ENCODE peak calls at places on chromosomes 3 and 15, in nine cellular contexts. One of them, this sample, is unnamed.

GRCh38 chr3:69323941-69324340 is 61.9 kb downstream of the FRMD4B start:
- DNase-seq in upper lobe of right lung: no peak
- DNase-seq in NCI-H2081: no peak
- DNase-seq in coronary artery: no peak
- DNase-seq in GM13976: no peak
- DNase-seq in head of caudate nucleus: no peak
- DNase-seq in AG20443: no peak
- DNase-seq in DMS79 treated with DMSO at 0.1 percent for 48 hours: no peak
- DNase-seq in testis: no peak
- DNase-seq in this sample: no peak

GRCh38 chr15:100093211-100094126 is 248.3 kb downstream of the ADAMTS17 start:
- DNase-seq in testis: no peak
- DNase-seq in DMS79 treated with DMSO at 0.1 percent for 48 hours: no peak
- DNase-seq in upper lobe of right lung: no peak
- DNase-seq in NCI-H2081: no peak
- DNase-seq in coronary artery: peak
- DNase-seq in AG20443: no peak
- DNase-seq in head of caudate nucleus: no peak
- DNase-seq in GM13976: no peak
- DNase-seq in this sample: no peak

GRCh38 chr3:134517796-134518195 is 31.9 kb downstream of the CEP63 start:
- DNase-seq in upper lobe of right lung: no peak
- DNase-seq in NCI-H2081: no peak
- DNase-seq in head of caudate nucleus: no peak
- DNase-seq in coronary artery: no peak
- DNase-seq in AG20443: peak
- DNase-seq in testis: no peak
- DNase-seq in GM13976: no peak
- DNase-seq in DMS79 treated with DMSO at 0.1 percent for 48 hours: no peak
- DNase-seq in this sample: no peak

GRCh38 chr3:166510382-166510781 is 673.2 kb upstream of the BCHE start:
- DNase-seq in NCI-H2081: no peak
- DNase-seq in coronary artery: no peak
- DNase-seq in AG20443: no peak
- DNase-seq in upper lobe of right lung: no peak
- DNase-seq in head of caudate nucleus: no peak
- DNase-seq in DMS79 treated with DMSO at 0.1 percent for 48 hours: no peak
- DNase-seq in testis: no peak
- DNase-seq in GM13976: no peak
- DNase-seq in this sample: no peak

GRCh38 chr3:73546961-73547360 is 77.8 kb downstream of the PDZRN3 start:
- DNase-seq in head of caudate nucleus: no peak
- DNase-seq in coronary artery: no peak
- DNase-seq in testis: no peak
- DNase-seq in NCI-H2081: no peak
- DNase-seq in upper lobe of right lung: no peak
- DNase-seq in AG20443: peak
- DNase-seq in DMS79 treated with DMSO at 0.1 percent for 48 hours: no peak
- DNase-seq in GM13976: no peak
- DNase-seq in this sample: peak

GRCh38 chr15:39235084-39235795 is 345.6 kb upstream of the THBS1 start:
- DNase-seq in testis: no peak
- DNase-seq in DMS79 treated with DMSO at 0.1 percent for 48 hours: no peak
- DNase-seq in head of caudate nucleus: no peak
- DNase-seq in NCI-H2081: no peak
- DNase-seq in GM13976: no peak
- DNase-seq in AG20443: peak
- DNase-seq in upper lobe of right lung: no peak
- DNase-seq in coronary artery: no peak
- DNase-seq in this sample: no peak

GRCh38 chr15:48974865-48975264 is 11.1 kb upstream of the SHC4 start:
- DNase-seq in coronary artery: no peak
- DNase-seq in AG20443: no peak
- DNase-seq in head of caudate nucleus: no peak
- DNase-seq in DMS79 treated with DMSO at 0.1 percent for 48 hours: no peak
- DNase-seq in NCI-H2081: no peak
- DNase-seq in GM13976: no peak
- DNase-seq in testis: no peak
- DNase-seq in upper lobe of right lung: no peak
- DNase-seq in this sample: no peak

GRCh38 chr3:140298569-140299070 is 363.6 kb downstream of the CLSTN2 start:
- DNase-seq in coronary artery: no peak
- DNase-seq in upper lobe of right lung: no peak
- DNase-seq in GM13976: no peak
- DNase-seq in head of caudate nucleus: no peak
- DNase-seq in testis: no peak
- DNase-seq in NCI-H2081: no peak
- DNase-seq in AG20443: no peak
- DNase-seq in DMS79 treated with DMSO at 0.1 percent for 48 hours: no peak
- DNase-seq in this sample: no peak

GRCh38 chr15:96220657-96221056 is 109.8 kb upstream of the NR2F2 start:
- DNase-seq in DMS79 treated with DMSO at 0.1 percent for 48 hours: no peak
- DNase-seq in GM13976: no peak
- DNase-seq in testis: no peak
- DNase-seq in NCI-H2081: no peak
- DNase-seq in head of caudate nucleus: no peak
- DNase-seq in coronary artery: no peak
- DNase-seq in upper lobe of right lung: no peak
- DNase-seq in AG20443: no peak
- DNase-seq in this sample: no peak

GRCh38 chr15:90829942-90830440 is 38.4 kb upstream of the FURIN start:
- DNase-seq in testis: no peak
- DNase-seq in GM13976: peak
- DNase-seq in DMS79 treated with DMSO at 0.1 percent for 48 hours: no peak
- DNase-seq in AG20443: no peak
- DNase-seq in coronary artery: no peak
- DNase-seq in head of caudate nucleus: peak
- DNase-seq in upper lobe of right lung: peak
- DNase-seq in NCI-H2081: no peak
- DNase-seq in this sample: no peak

GRCh38 chr3:188315563-188315962 is 161.6 kb downstream of the LPP start:
- DNase-seq in NCI-H2081: no peak
- DNase-seq in AG20443: no peak
- DNase-seq in GM13976: no peak
- DNase-seq in testis: no peak
- DNase-seq in coronary artery: no peak
- DNase-seq in upper lobe of right lung: no peak
- DNase-seq in head of caudate nucleus: no peak
- DNase-seq in DMS79 treated with DMSO at 0.1 percent for 48 hours: no peak
- DNase-seq in this sample: no peak

GRCh38 chr15:70355275-70355795 is 257.6 kb upstream of the TLE3 start:
- DNase-seq in NCI-H2081: no peak
- DNase-seq in coronary artery: peak
- DNase-seq in head of caudate nucleus: no peak
- DNase-seq in testis: no peak
- DNase-seq in upper lobe of right lung: peak
- DNase-seq in AG20443: peak
- DNase-seq in DMS79 treated with DMSO at 0.1 percent for 48 hours: no peak
- DNase-seq in GM13976: no peak
- DNase-seq in this sample: no peak

GRCh38 chr3:152272771-152273242 is 4.1 kb downstream of the MBNL1 start:
- DNase-seq in GM13976: no peak
- DNase-seq in NCI-H2081: no peak
- DNase-seq in head of caudate nucleus: no peak
- DNase-seq in coronary artery: no peak
- DNase-seq in DMS79 treated with DMSO at 0.1 percent for 48 hours: no peak
- DNase-seq in AG20443: peak
- DNase-seq in upper lobe of right lung: no peak
- DNase-seq in testis: no peak
- DNase-seq in this sample: no peak

GRCh38 chr15:45522931-45523331 is 376 bp upstream of the SLC30A4 start:
- DNase-seq in upper lobe of right lung: no peak
- DNase-seq in GM13976: peak
- DNase-seq in DMS79 treated with DMSO at 0.1 percent for 48 hours: no peak
- DNase-seq in AG20443: no peak
- DNase-seq in head of caudate nucleus: no peak
- DNase-seq in testis: no peak
- DNase-seq in NCI-H2081: peak
- DNase-seq in coronary artery: peak
- DNase-seq in this sample: peak

GRCh38 chr15:51499379-51499976 is 123.1 kb downstream of the DMXL2 start:
- DNase-seq in coronary artery: no peak
- DNase-seq in DMS79 treated with DMSO at 0.1 percent for 48 hours: no peak
- DNase-seq in AG20443: peak
- DNase-seq in head of caudate nucleus: no peak
- DNase-seq in upper lobe of right lung: no peak
- DNase-seq in NCI-H2081: peak
- DNase-seq in GM13976: peak
- DNase-seq in testis: no peak
- DNase-seq in this sample: peak

GRCh38 chr15:40190591-40190990 is 29.7 kb downstream of the BUB1B start:
- DNase-seq in NCI-H2081: no peak
- DNase-seq in AG20443: peak
- DNase-seq in coronary artery: no peak
- DNase-seq in head of caudate nucleus: no peak
- DNase-seq in GM13976: no peak
- DNase-seq in upper lobe of right lung: no peak
- DNase-seq in testis: no peak
- DNase-seq in DMS79 treated with DMSO at 0.1 percent for 48 hours: no peak
- DNase-seq in this sample: peak

GRCh38 chr3:31481697-31482096 is 51.0 kb upstream of the STT3B start:
- DNase-seq in AG20443: no peak
- DNase-seq in NCI-H2081: no peak
- DNase-seq in upper lobe of right lung: no peak
- DNase-seq in testis: no peak
- DNase-seq in GM13976: no peak
- DNase-seq in DMS79 treated with DMSO at 0.1 percent for 48 hours: no peak
- DNase-seq in coronary artery: no peak
- DNase-seq in head of caudate nucleus: no peak
- DNase-seq in this sample: no peak

GRCh38 chr3:10852031-10852795 is 36.2 kb downstream of the SLC6A11 start:
- DNase-seq in DMS79 treated with DMSO at 0.1 percent for 48 hours: no peak
- DNase-seq in upper lobe of right lung: no peak
- DNase-seq in coronary artery: no peak
- DNase-seq in head of caudate nucleus: peak
- DNase-seq in AG20443: no peak
- DNase-seq in NCI-H2081: no peak
- DNase-seq in testis: no peak
- DNase-seq in GM13976: no peak
- DNase-seq in this sample: no peak

GRCh38 chr3:183555541-183556081 is at the start of gene KLHL6:
- DNase-seq in coronary artery: no peak
- DNase-seq in AG20443: no peak
- DNase-seq in NCI-H2081: no peak
- DNase-seq in GM13976: peak
- DNase-seq in upper lobe of right lung: peak
- DNase-seq in testis: peak
- DNase-seq in head of caudate nucleus: peak
- DNase-seq in DMS79 treated with DMSO at 0.1 percent for 48 hours: no peak
- DNase-seq in this sample: no peak

GRCh38 chr3:37139567-37140052 is 34.8 kb downstream of the LRRFIP2 start:
- DNase-seq in head of caudate nucleus: no peak
- DNase-seq in coronary artery: no peak
- DNase-seq in AG20443: no peak
- DNase-seq in NCI-H2081: no peak
- DNase-seq in DMS79 treated with DMSO at 0.1 percent for 48 hours: no peak
- DNase-seq in GM13976: peak
- DNase-seq in testis: no peak
- DNase-seq in upper lobe of right lung: no peak
- DNase-seq in this sample: no peak

GRCh38 chr3:29525254-29525881 is 244.5 kb downstream of the RBMS3 start:
- DNase-seq in NCI-H2081: peak
- DNase-seq in AG20443: peak
- DNase-seq in head of caudate nucleus: no peak
- DNase-seq in upper lobe of right lung: no peak
- DNase-seq in coronary artery: peak
- DNase-seq in GM13976: no peak
- DNase-seq in testis: peak
- DNase-seq in DMS79 treated with DMSO at 0.1 percent for 48 hours: no peak
- DNase-seq in this sample: no peak

GRCh38 chr15:88882745-88883144 is 12.6 kb downstream of the HAPLN3 start:
- DNase-seq in DMS79 treated with DMSO at 0.1 percent for 48 hours: no peak
- DNase-seq in NCI-H2081: no peak
- DNase-seq in head of caudate nucleus: no peak
- DNase-seq in GM13976: no peak
- DNase-seq in AG20443: no peak
- DNase-seq in coronary artery: no peak
- DNase-seq in upper lobe of right lung: no peak
- DNase-seq in testis: no peak
- DNase-seq in this sample: peak

GRCh38 chr3:12809001-12809400 is 12.5 kb downstream of the CAND2 start:
- DNase-seq in DMS79 treated with DMSO at 0.1 percent for 48 hours: no peak
- DNase-seq in head of caudate nucleus: no peak
- DNase-seq in GM13976: no peak
- DNase-seq in upper lobe of right lung: no peak
- DNase-seq in NCI-H2081: no peak
- DNase-seq in coronary artery: no peak
- DNase-seq in testis: no peak
- DNase-seq in AG20443: no peak
- DNase-seq in this sample: no peak

GRCh38 chr15:82739086-82739485 is 29.4 kb upstream of the AP3B2 start:
- DNase-seq in GM13976: no peak
- DNase-seq in upper lobe of right lung: no peak
- DNase-seq in DMS79 treated with DMSO at 0.1 percent for 48 hours: no peak
- DNase-seq in AG20443: no peak
- DNase-seq in coronary artery: no peak
- DNase-seq in NCI-H2081: no peak
- DNase-seq in testis: no peak
- DNase-seq in head of caudate nucleus: no peak
- DNase-seq in this sample: peak

GRCh38 chr3:115834068-115834467 is 210.8 kb downstream of the GAP43 start:
- DNase-seq in coronary artery: no peak
- DNase-seq in GM13976: no peak
- DNase-seq in AG20443: peak
- DNase-seq in NCI-H2081: no peak
- DNase-seq in head of caudate nucleus: no peak
- DNase-seq in upper lobe of right lung: no peak
- DNase-seq in DMS79 treated with DMSO at 0.1 percent for 48 hours: no peak
- DNase-seq in testis: no peak
- DNase-seq in this sample: peak

GRCh38 chr3:190504354-190505125 is 9.3 kb upstream of the IL1RAP start:
- DNase-seq in coronary artery: no peak
- DNase-seq in GM13976: no peak
- DNase-seq in testis: no peak
- DNase-seq in head of caudate nucleus: no peak
- DNase-seq in AG20443: no peak
- DNase-seq in upper lobe of right lung: no peak
- DNase-seq in DMS79 treated with DMSO at 0.1 percent for 48 hours: no peak
- DNase-seq in NCI-H2081: no peak
- DNase-seq in this sample: no peak

GRCh38 chr3:88433572-88433971 is 283.8 kb downstream of the C3orf38 start:
- DNase-seq in GM13976: peak
- DNase-seq in DMS79 treated with DMSO at 0.1 percent for 48 hours: no peak
- DNase-seq in coronary artery: no peak
- DNase-seq in upper lobe of right lung: no peak
- DNase-seq in testis: no peak
- DNase-seq in head of caudate nucleus: no peak
- DNase-seq in AG20443: peak
- DNase-seq in NCI-H2081: peak
- DNase-seq in this sample: no peak